ENCODE peak calls at places on chromosomes 1 and 21, in eight cellular contexts. M is stimulated activated CD4-positive, alpha-beta T cell treated with anti-CD3 and anti-CD28 coated beads, Interleukin-12 subunit alpha, Interleukin-12 subunit beta, amount 100 ng/mL, for 24 hours; O is activated T-helper 1 cell treated with Interleukin-2 at 50 U/mL for 16 hours; K is Daoy; B is K562; P is nucleus accumbens; G is SW480; E is NCI-H2081. R is an unnamed sample.

GRCh38 chr21:24023936-24024335 is 1583.3 kb downstream of the MRPL39 start:
- DNase-seq in M (no peak), O (no peak), K (no peak), B (no peak), P (no peak), G (no peak), E (peak; percentile 58), R (no peak)

GRCh38 chr1:29706936-29707335 is 470.6 kb downstream of the PTPRU start:
- DNase-seq in M (peak; percentile 41), O (no peak), K (peak; percentile 85), B (peak; percentile 40), P (no peak), G (peak; percentile 39), E (peak; percentile 93), R (no peak)

GRCh38 chr1:243549108-243549507 is 293.3 kb downstream of the SDCCAG8 start:
- DNase-seq in M (no peak), O (no peak), K (peak; percentile 33), B (no peak), P (no peak), G (no peak), E (no peak), R (no peak)

GRCh38 chr21:21210552-21210951 is 212.3 kb downstream of the NCAM2 start:
- DNase-seq in M (no peak), O (no peak), K (no peak), B (peak; percentile 73), P (no peak), G (no peak), E (no peak), R (no peak)

GRCh38 chr1:213331776-213332175 is 280.7 kb downstream of the RPS6KC1 start:
- DNase-seq in M (no peak), O (no peak), K (no peak), B (no peak), P (no peak), G (no peak), E (no peak), R (no peak)

GRCh38 chr1:226371866-226372490 is 35.9 kb downstream of the PARP1 start:
- DNase-seq in M (no peak), O (no peak), K (no peak), B (no peak), P (no peak), G (no peak), E (no peak), R (no peak)

GRCh38 chr1:99754697-99755096 is 11.7 kb downstream of the FRRS1 start:
- DNase-seq in M (no peak), O (no peak), K (no peak), B (no peak), P (no peak), G (no peak), E (no peak), R (no peak)

GRCh38 chr1:10737268-10737624 is 59.2 kb downstream of the CASZ1 start:
- DNase-seq in M (no peak), O (no peak), K (no peak), B (no peak), P (no peak), G (no peak), E (no peak), R (no peak)

GRCh38 chr1:181187596-181188126 is 99.2 kb downstream of the IER5 start:
- DNase-seq in M (no peak), O (no peak), K (no peak), B (no peak), P (no peak), G (no peak), E (no peak), R (no peak)

GRCh38 chr1:210257698-210258395 is 25.3 kb downstream of the SERTAD4 start:
- DNase-seq in M (no peak), O (no peak), K (no peak), B (no peak), P (no peak), G (no peak), E (no peak), R (no peak)

GRCh38 chr1:108877858-108878257 is 1.1 kb downstream of the GPSM2 start:
- DNase-seq in M (no peak), O (no peak), K (peak; percentile 48), B (peak; percentile 34), P (no peak), G (peak; percentile 46), E (no peak), R (peak; percentile 27)

GRCh38 chr1:6157528-6158174 is 22.5 kb downstream of the CHD5 start:
- DNase-seq in M (peak; percentile 43), O (no peak), K (peak; percentile 91), B (peak; percentile 69), P (no peak), G (peak; percentile 93), E (peak; percentile 85), R (peak; percentile 70)